ENCODE peak calls at places on chromosomes 1 and 21, in ten cellular contexts. One of them, this sample, is unnamed.

GRCh38 chr1:46446646-46447498 is 42.8 kb upstream of the DMBX1 start:
- DNase-seq in NCI-H774: peak
- DNase-seq in stimulated activated CD4-positive, alpha-beta T cell treated with anti-CD3 and anti-CD28 coated beads, Interleukin-12 subunit alpha, Interleukin-12 subunit beta, amount 100 ng/mL, for 24 hours: peak
- DNase-seq in IMR-90: peak
- DNase-seq in skeletal muscle cell: peak
- DNase-seq in C1 segment of cervical spinal cord: peak
- DNase-seq in mucosa of descending colon: peak
- DNase-seq in islet precursor cell: peak
- DNase-seq in astrocyte: peak
- DNase-seq in fibroblast of mammary gland: peak
- DNase-seq in this sample: peak

GRCh38 chr1:178393370-178393769 is 103.4 kb downstream of the CLEC20A start:
- DNase-seq in NCI-H774: peak
- DNase-seq in stimulated activated CD4-positive, alpha-beta T cell treated with anti-CD3 and anti-CD28 coated beads, Interleukin-12 subunit alpha, Interleukin-12 subunit beta, amount 100 ng/mL, for 24 hours: no peak
- DNase-seq in IMR-90: no peak
- DNase-seq in skeletal muscle cell: no peak
- DNase-seq in C1 segment of cervical spinal cord: no peak
- DNase-seq in mucosa of descending colon: no peak
- DNase-seq in islet precursor cell: no peak
- DNase-seq in astrocyte: no peak
- DNase-seq in fibroblast of mammary gland: no peak
- DNase-seq in this sample: no peak

GRCh38 chr1:204255966-204256365 is 42.2 kb upstream of the GOLT1A start:
- DNase-seq in NCI-H774: no peak
- DNase-seq in stimulated activated CD4-positive, alpha-beta T cell treated with anti-CD3 and anti-CD28 coated beads, Interleukin-12 subunit alpha, Interleukin-12 subunit beta, amount 100 ng/mL, for 24 hours: no peak
- DNase-seq in IMR-90: peak
- DNase-seq in skeletal muscle cell: no peak
- DNase-seq in C1 segment of cervical spinal cord: no peak
- DNase-seq in mucosa of descending colon: no peak
- DNase-seq in islet precursor cell: peak
- DNase-seq in astrocyte: peak
- DNase-seq in fibroblast of mammary gland: peak
- DNase-seq in this sample: peak

GRCh38 chr21:34157456-34158025 is 84.2 kb downstream of the MRPS6 start:
- DNase-seq in NCI-H774: no peak
- DNase-seq in stimulated activated CD4-positive, alpha-beta T cell treated with anti-CD3 and anti-CD28 coated beads, Interleukin-12 subunit alpha, Interleukin-12 subunit beta, amount 100 ng/mL, for 24 hours: no peak
- DNase-seq in IMR-90: no peak
- DNase-seq in skeletal muscle cell: no peak
- DNase-seq in C1 segment of cervical spinal cord: no peak
- DNase-seq in mucosa of descending colon: no peak
- DNase-seq in islet precursor cell: no peak
- DNase-seq in astrocyte: no peak
- DNase-seq in fibroblast of mammary gland: no peak
- DNase-seq in this sample: no peak

GRCh38 chr1:67830226-67830625 is 3.0 kb downstream of the GNG12 start:
- DNase-seq in NCI-H774: no peak
- DNase-seq in stimulated activated CD4-positive, alpha-beta T cell treated with anti-CD3 and anti-CD28 coated beads, Interleukin-12 subunit alpha, Interleukin-12 subunit beta, amount 100 ng/mL, for 24 hours: no peak
- DNase-seq in IMR-90: no peak
- DNase-seq in skeletal muscle cell: no peak
- DNase-seq in C1 segment of cervical spinal cord: no peak
- DNase-seq in mucosa of descending colon: no peak
- DNase-seq in islet precursor cell: no peak
- DNase-seq in astrocyte: peak
- DNase-seq in fibroblast of mammary gland: peak
- DNase-seq in this sample: no peak

GRCh38 chr1:113677250-113678158 is 81.8 kb downstream of the PHTF1 start:
- DNase-seq in NCI-H774: peak
- DNase-seq in stimulated activated CD4-positive, alpha-beta T cell treated with anti-CD3 and anti-CD28 coated beads, Interleukin-12 subunit alpha, Interleukin-12 subunit beta, amount 100 ng/mL, for 24 hours: no peak
- DNase-seq in IMR-90: peak
- DNase-seq in skeletal muscle cell: no peak
- DNase-seq in C1 segment of cervical spinal cord: no peak
- DNase-seq in mucosa of descending colon: no peak
- DNase-seq in islet precursor cell: no peak
- DNase-seq in astrocyte: peak
- DNase-seq in fibroblast of mammary gland: peak
- DNase-seq in this sample: no peak

GRCh38 chr1:212650228-212650627 is 41.7 kb downstream of the ATF3 start:
- DNase-seq in NCI-H774: no peak
- DNase-seq in stimulated activated CD4-positive, alpha-beta T cell treated with anti-CD3 and anti-CD28 coated beads, Interleukin-12 subunit alpha, Interleukin-12 subunit beta, amount 100 ng/mL, for 24 hours: no peak
- DNase-seq in IMR-90: no peak
- DNase-seq in skeletal muscle cell: no peak
- DNase-seq in C1 segment of cervical spinal cord: no peak
- DNase-seq in mucosa of descending colon: no peak
- DNase-seq in islet precursor cell: no peak
- DNase-seq in astrocyte: no peak
- DNase-seq in fibroblast of mammary gland: no peak
- DNase-seq in this sample: no peak

GRCh38 chr1:37177230-37177864 is 143.0 kb upstream of the GRIK3 start:
- DNase-seq in NCI-H774: peak
- DNase-seq in stimulated activated CD4-positive, alpha-beta T cell treated with anti-CD3 and anti-CD28 coated beads, Interleukin-12 subunit alpha, Interleukin-12 subunit beta, amount 100 ng/mL, for 24 hours: no peak
- DNase-seq in IMR-90: peak
- DNase-seq in skeletal muscle cell: no peak
- DNase-seq in C1 segment of cervical spinal cord: no peak
- DNase-seq in mucosa of descending colon: no peak
- DNase-seq in islet precursor cell: peak
- DNase-seq in astrocyte: no peak
- DNase-seq in fibroblast of mammary gland: peak
- DNase-seq in this sample: peak

GRCh38 chr1:235648407-235648907 is 1.1 kb downstream of the GNG4 start:
- DNase-seq in NCI-H774: peak
- DNase-seq in stimulated activated CD4-positive, alpha-beta T cell treated with anti-CD3 and anti-CD28 coated beads, Interleukin-12 subunit alpha, Interleukin-12 subunit beta, amount 100 ng/mL, for 24 hours: no peak
- DNase-seq in IMR-90: no peak
- DNase-seq in skeletal muscle cell: no peak
- DNase-seq in C1 segment of cervical spinal cord: no peak
- DNase-seq in mucosa of descending colon: peak
- DNase-seq in islet precursor cell: peak
- DNase-seq in astrocyte: no peak
- DNase-seq in fibroblast of mammary gland: no peak
- DNase-seq in this sample: peak

GRCh38 chr1:118588566-118588965 is 399.6 kb downstream of the TBX15 start:
- DNase-seq in NCI-H774: no peak
- DNase-seq in stimulated activated CD4-positive, alpha-beta T cell treated with anti-CD3 and anti-CD28 coated beads, Interleukin-12 subunit alpha, Interleukin-12 subunit beta, amount 100 ng/mL, for 24 hours: no peak
- DNase-seq in IMR-90: no peak
- DNase-seq in skeletal muscle cell: no peak
- DNase-seq in C1 segment of cervical spinal cord: no peak
- DNase-seq in mucosa of descending colon: no peak
- DNase-seq in islet precursor cell: peak
- DNase-seq in astrocyte: no peak
- DNase-seq in fibroblast of mammary gland: no peak
- DNase-seq in this sample: peak

GRCh38 chr1:29670752-29671151 is 434.4 kb downstream of the PTPRU start:
- DNase-seq in NCI-H774: no peak
- DNase-seq in stimulated activated CD4-positive, alpha-beta T cell treated with anti-CD3 and anti-CD28 coated beads, Interleukin-12 subunit alpha, Interleukin-12 subunit beta, amount 100 ng/mL, for 24 hours: no peak
- DNase-seq in IMR-90: no peak
- DNase-seq in skeletal muscle cell: no peak
- DNase-seq in C1 segment of cervical spinal cord: no peak
- DNase-seq in mucosa of descending colon: no peak
- DNase-seq in islet precursor cell: peak
- DNase-seq in astrocyte: no peak
- DNase-seq in fibroblast of mammary gland: no peak
- DNase-seq in this sample: no peak

GRCh38 chr1:10295471-10296085 is 85.2 kb downstream of the KIF1B start:
- DNase-seq in NCI-H774: no peak
- DNase-seq in stimulated activated CD4-positive, alpha-beta T cell treated with anti-CD3 and anti-CD28 coated beads, Interleukin-12 subunit alpha, Interleukin-12 subunit beta, amount 100 ng/mL, for 24 hours: no peak
- DNase-seq in IMR-90: no peak
- DNase-seq in skeletal muscle cell: no peak
- DNase-seq in C1 segment of cervical spinal cord: peak
- DNase-seq in mucosa of descending colon: no peak
- DNase-seq in islet precursor cell: no peak
- DNase-seq in astrocyte: no peak
- DNase-seq in fibroblast of mammary gland: no peak
- DNase-seq in this sample: no peak

GRCh38 chr1:51190996-51191395 is 45.1 kb upstream of the RNF11 start:
- DNase-seq in NCI-H774: no peak
- DNase-seq in stimulated activated CD4-positive, alpha-beta T cell treated with anti-CD3 and anti-CD28 coated beads, Interleukin-12 subunit alpha, Interleukin-12 subunit beta, amount 100 ng/mL, for 24 hours: no peak
- DNase-seq in IMR-90: no peak
- DNase-seq in skeletal muscle cell: no peak
- DNase-seq in C1 segment of cervical spinal cord: no peak
- DNase-seq in mucosa of descending colon: no peak
- DNase-seq in islet precursor cell: no peak
- DNase-seq in astrocyte: no peak
- DNase-seq in fibroblast of mammary gland: no peak
- DNase-seq in this sample: no peak

GRCh38 chr1:237684236-237684635 is 206.5 kb downstream of the ZP4 start:
- DNase-seq in NCI-H774: no peak
- DNase-seq in stimulated activated CD4-positive, alpha-beta T cell treated with anti-CD3 and anti-CD28 coated beads, Interleukin-12 subunit alpha, Interleukin-12 subunit beta, amount 100 ng/mL, for 24 hours: no peak
- DNase-seq in IMR-90: peak
- DNase-seq in skeletal muscle cell: no peak
- DNase-seq in C1 segment of cervical spinal cord: no peak
- DNase-seq in mucosa of descending colon: no peak
- DNase-seq in islet precursor cell: no peak
- DNase-seq in astrocyte: peak
- DNase-seq in fibroblast of mammary gland: peak
- DNase-seq in this sample: no peak

GRCh38 chr1:100795646-100795985 is 76.1 kb downstream of the VCAM1 start:
- DNase-seq in NCI-H774: no peak
- DNase-seq in stimulated activated CD4-positive, alpha-beta T cell treated with anti-CD3 and anti-CD28 coated beads, Interleukin-12 subunit alpha, Interleukin-12 subunit beta, amount 100 ng/mL, for 24 hours: no peak
- DNase-seq in IMR-90: no peak
- DNase-seq in skeletal muscle cell: no peak
- DNase-seq in C1 segment of cervical spinal cord: no peak
- DNase-seq in mucosa of descending colon: no peak
- DNase-seq in islet precursor cell: no peak
- DNase-seq in astrocyte: no peak
- DNase-seq in fibroblast of mammary gland: no peak
- DNase-seq in this sample: no peak

GRCh38 chr21:45535341-45536081 is 6.7 kb downstream of the SLC19A1 start:
- DNase-seq in NCI-H774: no peak
- DNase-seq in stimulated activated CD4-positive, alpha-beta T cell treated with anti-CD3 and anti-CD28 coated beads, Interleukin-12 subunit alpha, Interleukin-12 subunit beta, amount 100 ng/mL, for 24 hours: no peak
- DNase-seq in IMR-90: no peak
- DNase-seq in skeletal muscle cell: no peak
- DNase-seq in C1 segment of cervical spinal cord: peak
- DNase-seq in mucosa of descending colon: peak
- DNase-seq in islet precursor cell: peak
- DNase-seq in astrocyte: no peak
- DNase-seq in fibroblast of mammary gland: no peak
- DNase-seq in this sample: no peak

GRCh38 chr1:161199506-161200119 is 759 bp upstream of the ADAMTS4 start:
- DNase-seq in NCI-H774: no peak
- DNase-seq in stimulated activated CD4-positive, alpha-beta T cell treated with anti-CD3 and anti-CD28 coated beads, Interleukin-12 subunit alpha, Interleukin-12 subunit beta, amount 100 ng/mL, for 24 hours: no peak
- DNase-seq in IMR-90: no peak
- DNase-seq in skeletal muscle cell: no peak
- DNase-seq in C1 segment of cervical spinal cord: no peak
- DNase-seq in mucosa of descending colon: no peak
- DNase-seq in islet precursor cell: no peak
- DNase-seq in astrocyte: no peak
- DNase-seq in fibroblast of mammary gland: no peak
- DNase-seq in this sample: no peak

GRCh38 chr1:55262822-55263221 is 47.7 kb upstream of the USP24 start:
- DNase-seq in NCI-H774: no peak
- DNase-seq in stimulated activated CD4-positive, alpha-beta T cell treated with anti-CD3 and anti-CD28 coated beads, Interleukin-12 subunit alpha, Interleukin-12 subunit beta, amount 100 ng/mL, for 24 hours: no peak
- DNase-seq in IMR-90: peak
- DNase-seq in skeletal muscle cell: peak
- DNase-seq in C1 segment of cervical spinal cord: no peak
- DNase-seq in mucosa of descending colon: no peak
- DNase-seq in islet precursor cell: no peak
- DNase-seq in astrocyte: peak
- DNase-seq in fibroblast of mammary gland: peak
- DNase-seq in this sample: no peak

GRCh38 chr1:9849691-9850441 is 26.1 kb upstream of the CLSTN1 start:
- DNase-seq in NCI-H774: no peak
- DNase-seq in stimulated activated CD4-positive, alpha-beta T cell treated with anti-CD3 and anti-CD28 coated beads, Interleukin-12 subunit alpha, Interleukin-12 subunit beta, amount 100 ng/mL, for 24 hours: no peak
- DNase-seq in IMR-90: no peak
- DNase-seq in skeletal muscle cell: no peak
- DNase-seq in C1 segment of cervical spinal cord: no peak
- DNase-seq in mucosa of descending colon: no peak
- DNase-seq in islet precursor cell: peak
- DNase-seq in astrocyte: no peak
- DNase-seq in fibroblast of mammary gland: no peak
- DNase-seq in this sample: peak

GRCh38 chr1:203278087-203278884 is 27.0 kb upstream of the BTG2 start:
- DNase-seq in NCI-H774: peak
- DNase-seq in stimulated activated CD4-positive, alpha-beta T cell treated with anti-CD3 and anti-CD28 coated beads, Interleukin-12 subunit alpha, Interleukin-12 subunit beta, amount 100 ng/mL, for 24 hours: no peak
- DNase-seq in IMR-90: peak
- DNase-seq in skeletal muscle cell: peak
- DNase-seq in C1 segment of cervical spinal cord: peak
- DNase-seq in mucosa of descending colon: peak
- DNase-seq in islet precursor cell: peak
- DNase-seq in astrocyte: peak
- DNase-seq in fibroblast of mammary gland: peak
- DNase-seq in this sample: peak

GRCh38 chr1:240797050-240797449 is 185.1 kb upstream of the GREM2 start:
- DNase-seq in NCI-H774: no peak
- DNase-seq in stimulated activated CD4-positive, alpha-beta T cell treated with anti-CD3 and anti-CD28 coated beads, Interleukin-12 subunit alpha, Interleukin-12 subunit beta, amount 100 ng/mL, for 24 hours: no peak
- DNase-seq in IMR-90: peak
- DNase-seq in skeletal muscle cell: no peak
- DNase-seq in C1 segment of cervical spinal cord: no peak
- DNase-seq in mucosa of descending colon: no peak
- DNase-seq in islet precursor cell: no peak
- DNase-seq in astrocyte: peak
- DNase-seq in fibroblast of mammary gland: peak
- DNase-seq in this sample: no peak

GRCh38 chr1:188241629-188242028 is 1412.9 kb downstream of the PLA2G4A start:
- DNase-seq in NCI-H774: no peak
- DNase-seq in stimulated activated CD4-positive, alpha-beta T cell treated with anti-CD3 and anti-CD28 coated beads, Interleukin-12 subunit alpha, Interleukin-12 subunit beta, amount 100 ng/mL, for 24 hours: no peak
- DNase-seq in IMR-90: no peak
- DNase-seq in skeletal muscle cell: no peak
- DNase-seq in C1 segment of cervical spinal cord: no peak
- DNase-seq in mucosa of descending colon: no peak
- DNase-seq in islet precursor cell: no peak
- DNase-seq in astrocyte: no peak
- DNase-seq in fibroblast of mammary gland: no peak
- DNase-seq in this sample: no peak

GRCh38 chr1:178450871-178451270 is 45.9 kb downstream of the CLEC20A start:
- DNase-seq in NCI-H774: no peak
- DNase-seq in stimulated activated CD4-positive, alpha-beta T cell treated with anti-CD3 and anti-CD28 coated beads, Interleukin-12 subunit alpha, Interleukin-12 subunit beta, amount 100 ng/mL, for 24 hours: no peak
- DNase-seq in IMR-90: peak
- DNase-seq in skeletal muscle cell: no peak
- DNase-seq in C1 segment of cervical spinal cord: no peak
- DNase-seq in mucosa of descending colon: no peak
- DNase-seq in islet precursor cell: no peak
- DNase-seq in astrocyte: no peak
- DNase-seq in fibroblast of mammary gland: no peak
- DNase-seq in this sample: no peak

GRCh38 chr1:97017895-97018294 is 296.3 kb downstream of the PTBP2 start:
- DNase-seq in NCI-H774: no peak
- DNase-seq in stimulated activated CD4-positive, alpha-beta T cell treated with anti-CD3 and anti-CD28 coated beads, Interleukin-12 subunit alpha, Interleukin-12 subunit beta, amount 100 ng/mL, for 24 hours: no peak
- DNase-seq in IMR-90: no peak
- DNase-seq in skeletal muscle cell: no peak
- DNase-seq in C1 segment of cervical spinal cord: no peak
- DNase-seq in mucosa of descending colon: no peak
- DNase-seq in islet precursor cell: no peak
- DNase-seq in astrocyte: no peak
- DNase-seq in fibroblast of mammary gland: no peak
- DNase-seq in this sample: peak

GRCh38 chr1:5914676-5915285 is 77.4 kb downstream of the NPHP4 start:
- DNase-seq in NCI-H774: no peak
- DNase-seq in stimulated activated CD4-positive, alpha-beta T cell treated with anti-CD3 and anti-CD28 coated beads, Interleukin-12 subunit alpha, Interleukin-12 subunit beta, amount 100 ng/mL, for 24 hours: no peak
- DNase-seq in IMR-90: no peak
- DNase-seq in skeletal muscle cell: no peak
- DNase-seq in C1 segment of cervical spinal cord: no peak
- DNase-seq in mucosa of descending colon: no peak
- DNase-seq in islet precursor cell: no peak
- DNase-seq in astrocyte: no peak
- DNase-seq in fibroblast of mammary gland: no peak
- DNase-seq in this sample: no peak

GRCh38 chr1:61370177-61370907 is 288.0 kb downstream of the NFIA start:
- DNase-seq in NCI-H774: no peak
- DNase-seq in stimulated activated CD4-positive, alpha-beta T cell treated with anti-CD3 and anti-CD28 coated beads, Interleukin-12 subunit alpha, Interleukin-12 subunit beta, amount 100 ng/mL, for 24 hours: no peak
- DNase-seq in IMR-90: no peak
- DNase-seq in skeletal muscle cell: no peak
- DNase-seq in C1 segment of cervical spinal cord: no peak
- DNase-seq in mucosa of descending colon: no peak
- DNase-seq in islet precursor cell: no peak
- DNase-seq in astrocyte: no peak
- DNase-seq in fibroblast of mammary gland: no peak
- DNase-seq in this sample: no peak

GRCh38 chr1:193103759-193104495 is 1.3 kb downstream of the GLRX2 start:
- DNase-seq in NCI-H774: no peak
- DNase-seq in stimulated activated CD4-positive, alpha-beta T cell treated with anti-CD3 and anti-CD28 coated beads, Interleukin-12 subunit alpha, Interleukin-12 subunit beta, amount 100 ng/mL, for 24 hours: no peak
- DNase-seq in IMR-90: no peak
- DNase-seq in skeletal muscle cell: no peak
- DNase-seq in C1 segment of cervical spinal cord: no peak
- DNase-seq in mucosa of descending colon: no peak
- DNase-seq in islet precursor cell: no peak
- DNase-seq in astrocyte: no peak
- DNase-seq in fibroblast of mammary gland: no peak
- DNase-seq in this sample: no peak

GRCh38 chr1:153422450-153423068 is 6.2 kb downstream of the S100A7A start:
- DNase-seq in NCI-H774: no peak
- DNase-seq in stimulated activated CD4-positive, alpha-beta T cell treated with anti-CD3 and anti-CD28 coated beads, Interleukin-12 subunit alpha, Interleukin-12 subunit beta, amount 100 ng/mL, for 24 hours: peak
- DNase-seq in IMR-90: peak
- DNase-seq in skeletal muscle cell: peak
- DNase-seq in C1 segment of cervical spinal cord: no peak
- DNase-seq in mucosa of descending colon: no peak
- DNase-seq in islet precursor cell: peak
- DNase-seq in astrocyte: peak
- DNase-seq in fibroblast of mammary gland: peak
- DNase-seq in this sample: peak

This sample was measured in ELF-1.